ENCODE peak calls at places on chromosome 16, in four cellular contexts. B is NCI-H82; E is DMS 273 treated with DMSO at 0.1 percent for 48 hours; G is stimulated activated CD8-positive, alpha-beta memory T cell treated with anti-CD3 and anti-CD28 coated beads, Interleukin-7, amount 100 ng/mL, for 4 hours. O is an unnamed sample.

GRCh38 chr16:14354561-14355351 is 275.3 kb downstream of the PARN start:
- DNase-seq in G (no peak), B (peak; percentile 27), E (peak; percentile 12), O (no peak)

GRCh38 chr16:50467559-50467942 is 80.6 kb upstream of the NKD1 start:
- DNase-seq in B (no peak), E (no peak), G (no peak), O (no peak)

GRCh38 chr16:4351880-4352279 is 759 bp upstream of the PAM16 start:
- DNase-seq in B (no peak), G (no peak), E (no peak), O (no peak)

GRCh38 chr16:56343661-56344517 is 81.5 kb downstream of the AMFR start:
- DNase-seq in E (no peak), B (no peak), G (no peak), O (no peak)

GRCh38 chr16:75118943-75119539 is 2.5 kb upstream of the LDHD start:
- DNase-seq in B (no peak), G (no peak), E (no peak), O (no peak)

GRCh38 chr16:3112881-3113574 is 642 bp downstream of the ZNF205 start:
- DNase-seq in G (no peak), B (no peak), E (no peak), O (no peak)

GRCh38 chr16:29922326-29922725 is 3.7 kb downstream of the KCTD13 start:
- DNase-seq in E (no peak), G (no peak), B (no peak), O (no peak)

GRCh38 chr16:21053595-21053994 is 97.1 kb downstream of the DNAH3 start:
- DNase-seq in B (no peak), E (no peak), G (no peak), O (no peak)

O was measured in NCI-H2227 treated with DMSO at 0.1 percent for 48 hours.